ENCODE peak calls at places on chromosome 3, in five cellular contexts. W, H, N, D and S are unnamed samples.

GRCh38 chr3:63043631-63044030 is 168.4 kb upstream of the CADPS start:
- DNase-seq in H (no peak), D (no peak), N (no peak), W (peak; percentile 2), S (peak; percentile 65)

GRCh38 chr3:106913111-106913698 is 464.0 kb upstream of the CCDC54 start:
- DNase-seq in W (no peak), N (no peak), D (no peak), H (no peak), S (no peak)

GRCh38 chr3:18847583-18848197 is 300.6 kb upstream of the KCNH8 start:
- DNase-seq in D (no peak), N (no peak), W (peak; percentile 22), H (no peak), S (no peak)

GRCh38 chr3:197023241-197023997 is 6.2 kb downstream of the MELTF start:
- DNase-seq in D (no peak), W (no peak), H (no peak), N (peak; percentile 14), S (peak; percentile 68)

GRCh38 chr3:171753665-171754408 is 56.4 kb downstream of the PLD1 start:
- DNase-seq in W (no peak), D (no peak), N (no peak), H (no peak), S (no peak)

GRCh38 chr3:138377804-138378203 is 29.4 kb downstream of the MRAS start:
- DNase-seq in D (no peak), H (no peak), W (no peak), N (no peak), S (peak; percentile 50)

GRCh38 chr3:187310954-187311470 is 19.5 kb upstream of the MASP1 start:
- DNase-seq in D (no peak), N (no peak), H (no peak), W (no peak), S (no peak)

GRCh38 chr3:88985491-88985890 is 121.9 kb upstream of the EPHA3 start:
- DNase-seq in D (no peak), N (no peak), W (no peak), H (no peak), S (no peak)

GRCh38 chr3:13852638-13853009 is 27.2 kb downstream of the WNT7A start:
- DNase-seq in W (no peak), H (no peak), N (no peak), D (no peak), S (no peak)

GRCh38 chr3:149466192-149466591 is 8.3 kb upstream of the TM4SF4 start:
- DNase-seq in W (peak; percentile 36), N (no peak), H (no peak), D (no peak), S (no peak)

GRCh38 chr3:65044401-65044800 is 356.6 kb upstream of the ADAMTS9 start:
- DNase-seq in N (no peak), W (no peak), D (no peak), H (no peak), S (peak; percentile 39)

GRCh38 chr3:16300282-16300681 is 35.3 kb downstream of the OXNAD1 start:
- DNase-seq in N (no peak), H (no peak), D (no peak), W (no peak), S (no peak)

GRCh38 chr3:23202203-23202920 is 765 bp upstream of the UBE2E2 start:
- DNase-seq in D (no peak), N (no peak), W (peak; percentile 13), H (no peak), S (no peak)

GRCh38 chr3:133980035-133980434 is 49.7 kb downstream of the SLCO2A1 start:
- DNase-seq in H (no peak), D (no peak), N (no peak), W (no peak), S (no peak)

GRCh38 chr3:139444446-139444845 is 31.9 kb downstream of the RBP2 start:
- DNase-seq in W (no peak), N (no peak), D (no peak), H (no peak), S (no peak)

GRCh38 chr3:171526869-171527268 is 66.7 kb upstream of the TNIK start:
- DNase-seq in W (no peak), H (no peak), N (no peak), D (no peak), S (no peak)

GRCh38 chr3:45760878-45761711 is 35.2 kb downstream of the SLC6A20 start:
- DNase-seq in D (no peak), W (peak; percentile 64), N (peak; percentile 66), H (no peak), S (peak; percentile 54)

GRCh38 chr3:123834631-123835030 is 49.5 kb downstream of the MYLK start:
- DNase-seq in N (no peak), D (no peak), H (no peak), W (no peak), S (no peak)

GRCh38 chr3:194497799-194498575 is 11.2 kb upstream of the ATP13A3 start:
- DNase-seq in W (no peak), N (no peak), D (no peak), H (no peak), S (peak; percentile 87)

GRCh38 chr3:141275032-141275422 is 43.4 kb downstream of the PXYLP1 start:
- DNase-seq in W (no peak), H (no peak), D (no peak), N (no peak), S (no peak)

GRCh38 chr3:5056005-5056391 is 66.1 kb upstream of the ARL8B start:
- DNase-seq in H (no peak), N (no peak), W (no peak), D (no peak), S (no peak)

GRCh38 chr3:173371848-173372487 is 25.6 kb upstream of the NLGN1 start:
- DNase-seq in H (no peak), W (peak; percentile 10), D (no peak), N (no peak), S (peak; percentile 43)

GRCh38 chr3:47612178-47612577 is 33.5 kb upstream of the CSPG5 start:
- DNase-seq in W (peak; percentile 8), N (no peak), D (no peak), H (no peak), S (no peak)

GRCh38 chr3:58683001-58683845 is 16.6 kb upstream of the FAM3D start:
- DNase-seq in W (peak; percentile 7), D (no peak), H (no peak), N (no peak), S (no peak)

GRCh38 chr3:17841190-17841828 is 98.9 kb upstream of the TBC1D5 start:
- DNase-seq in D (peak; percentile 64), W (peak; percentile 66), N (peak; percentile 75), H (peak; percentile 59), S (peak; percentile 59)

GRCh38 chr3:4926892-4927291 is 52.3 kb upstream of the BHLHE40 start:
- DNase-seq in N (no peak), H (no peak), W (no peak), D (no peak), S (no peak)

GRCh38 chr3:183277260-183277659 is 24.2 kb downstream of the B3GNT5 start:
- DNase-seq in N (no peak), D (no peak), W (no peak), H (no peak), S (no peak)

GRCh38 chr3:72310028-72310987 is 525.4 kb upstream of the PROK2 start:
- DNase-seq in W (no peak), N (no peak), D (no peak), H (peak; percentile 45), S (peak; percentile 26)

GRCh38 chr3:108127301-108127988 is 36.6 kb upstream of the CD47 start:
- DNase-seq in N (no peak), D (no peak), H (no peak), W (no peak), S (no peak)

GRCh38 chr3:108298056-108298455 is 1.7 kb downstream of the HHLA2 start:
- DNase-seq in H (no peak), W (no peak), D (no peak), N (no peak), S (no peak)

GRCh38 chr3:62019906-62020305 is 353.4 kb downstream of the FEZF2 start:
- DNase-seq in N (no peak), D (no peak), H (no peak), W (no peak), S (no peak)

GRCh38 chr3:150421256-150421655 is 13.2 kb downstream of the TSC22D2 start:
- DNase-seq in N (no peak), D (no peak), W (no peak), H (no peak), S (no peak)

GRCh38 chr3:122094693-122095092 is 39.5 kb downstream of the CD86 start:
- DNase-seq in N (no peak), H (no peak), D (no peak), W (no peak), S (peak; percentile 46)
- TF ChIP-seq CTCF in N (no peak), H (no peak), D (no peak), W (no peak), S (no peak)

DNA sequence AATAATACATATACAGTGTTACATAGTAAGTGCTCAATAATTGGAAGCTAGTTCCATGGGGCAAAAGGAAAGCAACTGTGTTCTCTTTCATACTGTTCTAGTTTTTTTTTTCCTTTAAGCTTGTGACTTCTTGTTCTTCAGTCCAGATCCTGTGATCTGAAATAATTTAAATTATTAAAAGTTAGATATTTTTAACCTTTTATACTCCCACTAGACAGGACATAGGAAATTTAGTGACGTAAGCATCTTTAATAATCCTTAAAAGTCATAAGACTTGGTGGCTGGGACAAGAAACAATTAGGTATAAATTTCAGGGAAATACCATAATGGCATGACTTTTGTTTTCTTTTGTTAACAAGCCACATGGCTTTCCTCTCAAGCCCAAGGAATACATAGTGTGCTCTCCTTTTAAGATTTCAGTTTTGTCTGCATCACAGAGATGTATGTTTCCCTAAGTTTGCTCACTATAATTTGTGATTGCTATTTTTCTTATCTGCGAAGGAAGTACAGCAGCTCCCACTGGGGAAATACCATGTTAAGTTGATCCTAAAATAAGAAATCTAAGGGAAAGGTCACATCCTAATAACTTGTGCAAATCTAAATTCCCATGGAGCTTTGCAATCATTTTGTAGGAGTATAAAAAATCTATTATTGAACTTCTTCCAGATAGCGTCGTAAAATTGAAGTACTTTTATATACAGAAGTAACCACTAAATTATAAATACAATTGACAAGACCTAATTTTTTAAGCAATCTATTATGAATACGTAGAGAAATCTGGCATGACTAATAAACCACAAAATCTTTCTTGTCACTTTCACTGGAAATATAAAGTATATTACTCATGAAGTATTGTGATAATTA is 30.1 kb downstream of the PPARG start:
- DNase-seq in H (no peak), N (no peak), D (no peak), W (no peak), S (no peak)
- H3K4me1 ChIP-seq in H (peaks cover 37% of the 10 kb centered on the region), N (peaks cover 17% of the 10 kb centered on the region), D (no peaks in the 10 kb centered on the region), W (peaks cover 48% of the 10 kb centered on the region), S (no peaks in the 10 kb centered on the region)

DNA sequence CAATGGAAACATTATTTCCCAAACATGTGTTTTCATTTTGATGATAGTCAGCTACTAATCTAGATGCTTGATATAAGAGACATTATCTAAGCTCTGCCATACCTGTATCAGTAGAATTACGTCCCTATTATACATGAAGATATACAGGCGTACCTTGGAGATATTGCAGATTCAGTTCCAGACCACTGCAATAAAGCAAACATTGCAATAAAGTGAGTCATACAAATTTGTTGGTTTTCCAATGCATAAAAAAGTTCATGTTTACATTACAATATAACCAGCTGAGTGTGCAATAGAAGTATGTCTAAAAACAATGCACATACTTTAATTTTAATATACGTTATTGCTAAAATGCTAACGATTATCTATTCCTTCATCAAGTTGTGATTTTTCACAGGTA is 236.0 kb upstream of the ZNF717 start:
- DNase-seq in H (no peak), N (no peak), D (no peak), W (no peak), S (no peak)
- H3K4me3 ChIP-seq in H (no peak overlapping the region), N (no peak overlapping the region), D (no peak overlapping the region), W (no peak overlapping the region), S (no peak overlapping the region)

DNA sequence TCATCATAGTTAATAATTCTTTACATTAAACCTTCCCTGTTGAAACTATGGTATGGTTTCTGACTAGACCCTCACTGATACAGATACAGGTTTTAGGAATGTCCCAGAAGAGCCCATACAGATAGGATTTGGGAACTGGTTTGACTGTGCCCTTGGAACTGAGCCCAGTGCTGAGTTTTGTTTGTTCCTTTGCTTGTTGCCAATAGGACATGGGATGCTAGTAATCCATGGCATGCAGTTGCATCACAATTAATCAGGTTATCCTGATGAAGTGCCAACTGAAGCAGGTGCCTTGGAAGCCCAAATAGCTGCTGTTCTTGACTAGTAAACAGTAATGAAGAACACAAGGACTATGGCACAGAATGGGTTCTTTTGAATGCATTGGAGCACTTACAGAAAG is 230.6 kb downstream of the NEK10 start:
- DNase-seq in W (no peak), D (no peak), H (peak; percentile 18), N (no peak), S (no peak)
- TF ChIP-seq CTCF in W (no peak), D (no peak), H (no peak), N (no peak), S (no peak)